ENCODE peak calls at places on chromosomes 11 and 22, in nine cellular contexts. D is CD4-positive, CD25-positive, alpha-beta regulatory T cell; P is NCI-H1092 treated with DMSO at 0.1 percent for 48 hours; N is WERI-Rb-1; B is naive thymus-derived CD8-positive, alpha-beta T cell; Z is AG08396; I is H1; Y is heart left ventricle; Q is T-helper 22 cell. K is an unnamed sample.

GRCh38 chr22:25137577-25138525 is 61.8 kb upstream of the CRYBB3 start:
- DNase-seq in Q (no peak), N (no peak), B (no peak), Z (no peak), I (no peak), Y (no peak), P (no peak), D (no peak), K (no peak)

GRCh38 chr11:46294365-46295309 is 17.2 kb downstream of the CREB3L1 start:
- DNase-seq in N (peak; percentile 67), D (no peak), B (no peak), P (no peak), Q (no peak), I (peak; percentile 77), Z (peak; percentile 86), Y (no peak), K (peak; percentile 91)

GRCh38 chr22:24554316-24555159 is at the start of gene GUCD1:
- DNase-seq in I (no peak), N (peak; percentile 15), P (no peak), D (peak; percentile 19), Q (no peak), Z (peak; percentile 47), B (no peak), Y (peak; percentile 66), K (peak; percentile 53)

GRCh38 chr11:6079463-6079862 is 28.0 kb upstream of the OR56B4 start:
- DNase-seq in I (no peak), Z (no peak), Y (no peak), Q (no peak), D (no peak), B (no peak), N (no peak), P (no peak), K (no peak)

GRCh38 chr11:75272821-75273301 is 32.3 kb downstream of the TPBGL start:
- DNase-seq in Z (no peak), P (no peak), N (no peak), Y (peak; percentile 35), B (no peak), I (no peak), D (no peak), Q (no peak), K (no peak)

GRCh38 chr11:69360606-69361005 is 66.7 kb downstream of the MYEOV start:
- DNase-seq in I (peak; percentile 31), D (no peak), Y (no peak), N (no peak), Q (no peak), P (no peak), B (no peak), Z (no peak), K (no peak)

GRCh38 chr22:44393066-44393465 is 80.3 kb upstream of the SHISAL1 start:
- DNase-seq in Y (peak; percentile 38), P (no peak), B (no peak), Q (no peak), D (no peak), N (peak; percentile 1), I (no peak), Z (no peak), K (no peak)

GRCh38 chr11:104487035-104487775 is 323.3 kb upstream of the PDGFD start:
- DNase-seq in I (no peak), D (no peak), B (no peak), Z (no peak), Y (no peak), Q (no peak), P (no peak), N (no peak), K (no peak)

GRCh38 chr11:122863704-122864326 is 18.7 kb upstream of the JHY start:
- DNase-seq in Y (no peak), P (peak; percentile 70), B (peak; percentile 36), I (no peak), N (peak; percentile 35), Q (no peak), D (peak; percentile 30), Z (peak; percentile 43), K (peak; percentile 66)

GRCh38 chr22:45502215-45503070 is at the start of gene FBLN1:
- DNase-seq in D (no peak), I (peak; percentile 86), Z (peak; percentile 76), Q (no peak), P (no peak), N (peak; percentile 73), Y (peak; percentile 69), B (no peak), K (peak; percentile 46)

GRCh38 chr11:103601230-103601846 is 435.1 kb upstream of the DDI1 start:
- DNase-seq in Y (no peak), D (no peak), Q (no peak), B (peak; percentile 5), I (peak; percentile 59), P (peak; percentile 75), Z (peak; percentile 66), N (peak; percentile 66), K (peak; percentile 80)

GRCh38 chr22:29396126-29396525 is 7.8 kb upstream of the AP1B1 start:
- DNase-seq in D (no peak), I (no peak), Z (no peak), P (no peak), N (no peak), Q (no peak), B (no peak), Y (no peak), K (no peak)

GRCh38 chr11:111944651-111945051 is 7.5 kb downstream of the DIXDC1 start:
- DNase-seq in B (no peak), N (no peak), D (no peak), I (no peak), P (no peak), Q (no peak), Z (peak; percentile 70), Y (no peak), K (peak; percentile 98)

GRCh38 chr11:106012744-106013143 is 9.3 kb downstream of the MSANTD4 start:
- DNase-seq in Y (no peak), N (no peak), B (no peak), I (no peak), Q (no peak), Z (peak; percentile 29), P (no peak), D (no peak), K (peak; percentile 94)

GRCh38 chr11:110311783-110312578 is 15.6 kb upstream of the RDX start:
- DNase-seq in I (no peak), D (no peak), B (no peak), Z (no peak), N (no peak), Y (no peak), P (no peak), Q (no peak), K (peak; percentile 87)

GRCh38 chr11:93604276-93604675 is 57.2 kb upstream of the CEP295 start:
- DNase-seq in B (no peak), D (no peak), I (no peak), Z (no peak), Q (no peak), N (no peak), P (no peak), Y (no peak), K (no peak)

GRCh38 chr22:40694409-40694808 is 15.1 kb downstream of the MCHR1 start:
- DNase-seq in I (no peak), Z (no peak), D (no peak), N (peak; percentile 10), P (peak; percentile 24), Y (no peak), Q (no peak), B (no peak), K (peak; percentile 48)

GRCh38 chr22:32603651-32604540 is 129.3 kb downstream of the FBXO7 start:
- DNase-seq in Z (no peak), N (no peak), Q (no peak), I (no peak), D (no peak), Y (peak; percentile 68), B (no peak), P (no peak), K (no peak)

GRCh38 chr22:50184004-50184461 is 1.7 kb upstream of the TRABD start:
- DNase-seq in Z (peak; percentile 76), N (peak; percentile 42), D (no peak), Y (peak; percentile 84), B (no peak), Q (no peak), I (no peak), P (no peak), K (peak; percentile 81)

GRCh38 chr11:36265793-36266628 is 23.2 kb downstream of the COMMD9 start:
- DNase-seq in Z (peak; percentile 66), P (peak; percentile 44), N (peak; percentile 59), Q (no peak), D (peak; percentile 36), B (peak; percentile 50), I (peak; percentile 88), Y (peak; percentile 72), K (peak; percentile 57)

GRCh38 chr11:19241260-19242183 is 777 bp upstream of the E2F8 start:
- DNase-seq in P (no peak), Y (peak; percentile 68), D (peak; percentile 15), N (peak; percentile 40), Q (peak; percentile 12), B (no peak), I (peak; percentile 83), Z (peak; percentile 65), K (no peak)

GRCh38 chr11:2930705-2931415 is 1.6 kb upstream of the PHLDA2 start:
- DNase-seq in P (peak; percentile 80), Y (peak; percentile 81), Q (no peak), Z (peak; percentile 58), N (peak; percentile 88), D (peak; percentile 27), I (peak; percentile 97), B (peak; percentile 15), K (peak; percentile 51)

GRCh38 chr11:93686812-93687211 is 25.3 kb downstream of the CEP295 start:
- DNase-seq in N (no peak), D (no peak), Y (no peak), Q (no peak), B (no peak), P (no peak), I (no peak), Z (peak; percentile 18), K (peak; percentile 84)

GRCh38 chr22:48171294-48171693 is 1408.8 kb downstream of the TBC1D22A start:
- DNase-seq in B (no peak), I (no peak), Z (no peak), Y (no peak), P (no peak), Q (no peak), N (no peak), D (no peak), K (no peak)

GRCh38 chr11:2885017-2885675 is 429 bp downstream of the CDKN1C start:
- DNase-seq in D (peak; percentile 30), Z (peak; percentile 86), Y (peak; percentile 81), I (no peak), P (peak; percentile 35), N (peak; percentile 66), Q (no peak), B (no peak), K (peak; percentile 25)

GRCh38 chr11:113481672-113482071 is 6.5 kb upstream of the DRD2 start:
- DNase-seq in I (no peak), N (peak; percentile 41), D (no peak), B (no peak), P (no peak), Y (no peak), Q (no peak), Z (no peak), K (no peak)